ENCODE peak calls at places on chromosomes 11 and 22, in six cellular contexts. K is HCT116, M is gastrocnemius medialis, W is tibial nerve, S is IMR-90, Z is adrenal gland. L is an unnamed sample.

GRCh38 chr11:66878554-66878953 is 21.7 kb downstream of the LRFN4 start:
- DNase-seq in K (no peak), M (no peak), W (no peak), S (peak), Z (peak), L (no peak)

GRCh38 chr11:68214173-68215086 is 1.3 kb upstream of the KMT5B start:
- DNase-seq in K (no peak), M (peak), W (no peak), S (no peak), Z (peak), L (no peak)

GRCh38 chr11:9760180-9760550 is 96.3 kb downstream of the SWAP70 start:
- DNase-seq in K (no peak), M (peak), W (peak), S (peak), Z (peak), L (peak)

GRCh38 chr11:46307369-46307768 is 29.9 kb downstream of the CREB3L1 start:
- DNase-seq in K (no peak), M (no peak), W (no peak), S (no peak), Z (no peak), L (no peak)

GRCh38 chr22:19504900-19505734 is 19.1 kb downstream of the CLDN5 start:
- DNase-seq in K (no peak), M (no peak), W (no peak), S (no peak), Z (no peak), L (no peak)

GRCh38 chr11:123630126-123630531 is 24.3 kb downstream of the SCN3B start:
- DNase-seq in K (no peak), M (no peak), W (no peak), S (no peak), Z (no peak), L (no peak)

GRCh38 chr11:121595717-121596156 is 143.0 kb upstream of the SORL1-AS1 start:
- DNase-seq in K (peak), M (no peak), W (no peak), S (peak), Z (no peak), L (peak)

GRCh38 chr11:44088377-44088776 is 7.1 kb upstream of the EXT2 start:
- DNase-seq in K (no peak), M (no peak), W (no peak), S (no peak), Z (no peak), L (no peak)

GRCh38 chr22:21012446-21013407 is 2.2 kb upstream of the P2RX6 start:
- DNase-seq in K (no peak), M (no peak), W (no peak), S (no peak), Z (no peak), L (no peak)

GRCh38 chr11:118283756-118284350 is 19.8 kb upstream of the MPZL2 start:
- DNase-seq in K (no peak), M (no peak), W (no peak), S (no peak), Z (no peak), L (no peak)

GRCh38 chr11:23079382-23079813 is 219.1 kb upstream of the CCDC179 start:
- DNase-seq in K (no peak), M (no peak), W (no peak), S (peak), Z (no peak), L (no peak)

GRCh38 chr11:57785072-57785471 is 23.5 kb downstream of the CTNND1 start:
- DNase-seq in K (no peak), M (no peak), W (no peak), S (no peak), Z (no peak), L (no peak)

GRCh38 chr11:69431893-69432738 is 49.3 kb upstream of the LINC01488 start:
- DNase-seq in K (no peak), M (no peak), W (no peak), S (no peak), Z (no peak), L (no peak)

GRCh38 chr11:95714853-95715776 is 74.5 kb downstream of the FAM76B start:
- DNase-seq in K (no peak), M (no peak), W (no peak), S (no peak), Z (no peak), L (no peak)

GRCh38 chr11:96114178-96115070 is 190.5 kb upstream of the MTMR2 start:
- DNase-seq in K (no peak), M (no peak), W (no peak), S (no peak), Z (no peak), L (no peak)

GRCh38 chr22:49847751-49848689 is 5.6 kb upstream of the ZBED4 start:
- DNase-seq in K (no peak), M (no peak), W (no peak), S (no peak), Z (no peak), L (no peak)

GRCh38 chr11:130088909-130089668 is 19.4 kb downstream of the APLP2 start:
- DNase-seq in K (no peak), M (no peak), W (no peak), S (no peak), Z (no peak), L (no peak)

GRCh38 chr11:67466367-67466766 is 2.7 kb downstream of the TMEM134 start:
- DNase-seq in K (no peak), M (no peak), W (no peak), S (no peak), Z (no peak), L (no peak)

GRCh38 chr22:43110927-43111623 is 525 bp downstream of the BIK start:
- DNase-seq in K (no peak), M (no peak), W (no peak), S (no peak), Z (no peak), L (no peak)

GRCh38 chr11:131957891-131958290 is 587.5 kb downstream of the NTM start:
- DNase-seq in K (no peak), M (no peak), W (no peak), S (no peak), Z (no peak), L (no peak)

GRCh38 chr22:46308283-46308988 is 11.8 kb downstream of the GTSE1 start:
- DNase-seq in K (no peak), M (no peak), W (no peak), S (no peak), Z (no peak), L (no peak)

GRCh38 chr11:108863528-108863927 is 198.7 kb downstream of the DDX10 start:
- DNase-seq in K (no peak), M (no peak), W (no peak), S (no peak), Z (no peak), L (no peak)

GRCh38 chr11:117378966-117379865 is 51.6 kb downstream of the CEP164 start:
- DNase-seq in K (no peak), M (no peak), W (no peak), S (no peak), Z (peak), L (no peak)

GRCh38 chr22:19962909-19963806 is 21.5 kb upstream of the TXNRD2 start:
- DNase-seq in K (peak), M (no peak), W (no peak), S (peak), Z (peak), L (no peak)

GRCh38 chr22:45235101-45235777 is 5.5 kb downstream of the KIAA0930 start:
- DNase-seq in K (no peak), M (no peak), W (no peak), S (no peak), Z (no peak), L (no peak)

GRCh38 chr22:36938886-36939285 is 25.5 kb downstream of the CSF2RB start:
- DNase-seq in K (no peak), M (no peak), W (no peak), S (no peak), Z (peak), L (no peak)

GRCh38 chr11:28621648-28622215 is 513.5 kb downstream of the METTL15 start:
- DNase-seq in K (no peak), M (no peak), W (no peak), S (peak), Z (peak), L (peak)

GRCh38 chr11:842370-843002 is at the start of the genes POLR2L and TSPAN4:
- DNase-seq in K (peak), M (peak), W (peak), S (peak), Z (peak), L (no peak)

GRCh38 chr11:77886401-77886800 is 65.5 kb downstream of the AAMDC start:
- DNase-seq in K (no peak), M (no peak), W (no peak), S (no peak), Z (no peak), L (no peak)

GRCh38 chr22:42330953-42331525 is 60.6 kb upstream of the TCF20 start:
- DNase-seq in K (no peak), M (no peak), W (no peak), S (no peak), Z (peak), L (no peak)

GRCh38 chr22:38656256-38657148 is at the start of the genes CBY1 and FAM227A:
- DNase-seq in K (peak), M (peak), W (peak), S (peak), Z (peak), L (peak)
- TF ChIP-seq POLR2A in K (no peak), M (peak), W (peak), S (peak), Z (no peak), L (no peak)

DNA sequence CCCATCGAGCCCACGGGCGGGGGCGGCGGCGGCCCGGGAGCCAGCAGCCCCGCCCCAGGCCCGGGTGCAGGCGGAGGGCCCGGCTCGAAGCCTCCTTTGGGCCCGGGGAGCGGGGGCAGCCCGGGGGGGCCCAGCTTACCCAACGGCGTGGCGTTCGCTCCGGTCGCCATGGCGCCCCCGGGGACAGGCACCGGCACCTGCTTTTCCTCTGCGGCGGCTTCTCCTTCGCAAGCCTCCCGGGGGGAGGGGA is 194 bp downstream of the SF1 start:
- DNase-seq in K (no peak), M (no peak), W (no peak), S (no peak), Z (no peak), L (no peak)
- TF ChIP-seq POLR2A in K (no peak), M (no peak), W (no peak), S (no peak), Z (no peak), L (no peak)

GRCh38 chr11:87493516-87493915 is 455.8 kb downstream of the TMEM135 start:
- DNase-seq in K (no peak), M (no peak), W (no peak), S (peak), Z (no peak), L (no peak)
- TF ChIP-seq POLR2A in K (no peak), M (no peak), W (no peak), S (no peak), Z (no peak), L (no peak)

GRCh38 chr22:30423296-30423958 is 2.1 kb upstream of the MTFP1 start:
- DNase-seq in K (no peak), M (no peak), W (no peak), S (no peak), Z (peak), L (no peak)
- TF ChIP-seq POLR2A in K (peak), M (peak), W (peak), S (peak), Z (peak), L (peak)

GRCh38 chr11:65817815-65818680 is 15.7 kb upstream of the SNX32 start:
- DNase-seq in K (peak), M (peak), W (peak), S (peak), Z (peak), L (peak)
- TF ChIP-seq POLR2A in K (no peak), M (peak), W (peak), S (no peak), Z (no peak), L (no peak)

GRCh38 chr11:94133752-94134151 is 5.1 kb downstream of the PANX1 start:
- DNase-seq in K (no peak), M (no peak), W (no peak), S (no peak), Z (no peak), L (no peak)

GRCh38 chr11:94134651-94135512 is 6.2 kb downstream of the PANX1 start:
- DNase-seq in K (no peak), M (peak), W (peak), S (peak), Z (peak), L (no peak)

GRCh38 chr11:94132152-94132558 is 3.5 kb downstream of the PANX1 start:
- DNase-seq in K (no peak), M (peak), W (no peak), S (peak), Z (no peak), L (no peak)

GRCh38 chr11:94131363-94132115 is 2.9 kb downstream of the PANX1 start:
- DNase-seq in K (no peak), M (no peak), W (no peak), S (peak), Z (peak), L (no peak)

GRCh38 chr11:94132823-94133408 is 4.3 kb downstream of the PANX1 start:
- DNase-seq in K (no peak), M (no peak), W (no peak), S (no peak), Z (no peak), L (no peak)
- TF ChIP-seq POLR2A in K (no peak), M (no peak), W (no peak), S (no peak), Z (no peak), L (no peak)

GRCh38 chr11:75429902-75430691 is 2.9 kb downstream of the KLHL35 start:
- DNase-seq in K (no peak), M (peak), W (peak), S (peak), Z (peak), L (no peak)
- TF ChIP-seq POLR2A in K (peak), M (no peak), W (no peak), S (no peak), Z (no peak), L (no peak)

GRCh38 chr11:63838682-63839507 is at the start of gene MARK2:
- DNase-seq in K (peak), M (peak), W (peak), S (peak), Z (peak), L (peak)
- TF ChIP-seq POLR2A in K (peak), M (peak), W (peak), S (peak), Z (peak), L (peak)

GRCh38 chr22:38465673-38466490 is 2.0 kb upstream of the KDELR3 start:
- DNase-seq in K (no peak), M (no peak), W (no peak), S (no peak), Z (no peak), L (no peak)

GRCh38 chr22:38469306-38469781 is 1.4 kb downstream of the KDELR3 start:
- DNase-seq in K (no peak), M (no peak), W (no peak), S (no peak), Z (no peak), L (no peak)

GRCh38 chr22:38468761-38469305 is 937 bp downstream of the KDELR3 start:
- DNase-seq in K (no peak), M (no peak), W (no peak), S (no peak), Z (no peak), L (no peak)

GRCh38 chr22:38467438-38467903 is 425 bp upstream of the KDELR3 start:
- DNase-seq in K (no peak), M (no peak), W (no peak), S (no peak), Z (no peak), L (no peak)

DNA sequence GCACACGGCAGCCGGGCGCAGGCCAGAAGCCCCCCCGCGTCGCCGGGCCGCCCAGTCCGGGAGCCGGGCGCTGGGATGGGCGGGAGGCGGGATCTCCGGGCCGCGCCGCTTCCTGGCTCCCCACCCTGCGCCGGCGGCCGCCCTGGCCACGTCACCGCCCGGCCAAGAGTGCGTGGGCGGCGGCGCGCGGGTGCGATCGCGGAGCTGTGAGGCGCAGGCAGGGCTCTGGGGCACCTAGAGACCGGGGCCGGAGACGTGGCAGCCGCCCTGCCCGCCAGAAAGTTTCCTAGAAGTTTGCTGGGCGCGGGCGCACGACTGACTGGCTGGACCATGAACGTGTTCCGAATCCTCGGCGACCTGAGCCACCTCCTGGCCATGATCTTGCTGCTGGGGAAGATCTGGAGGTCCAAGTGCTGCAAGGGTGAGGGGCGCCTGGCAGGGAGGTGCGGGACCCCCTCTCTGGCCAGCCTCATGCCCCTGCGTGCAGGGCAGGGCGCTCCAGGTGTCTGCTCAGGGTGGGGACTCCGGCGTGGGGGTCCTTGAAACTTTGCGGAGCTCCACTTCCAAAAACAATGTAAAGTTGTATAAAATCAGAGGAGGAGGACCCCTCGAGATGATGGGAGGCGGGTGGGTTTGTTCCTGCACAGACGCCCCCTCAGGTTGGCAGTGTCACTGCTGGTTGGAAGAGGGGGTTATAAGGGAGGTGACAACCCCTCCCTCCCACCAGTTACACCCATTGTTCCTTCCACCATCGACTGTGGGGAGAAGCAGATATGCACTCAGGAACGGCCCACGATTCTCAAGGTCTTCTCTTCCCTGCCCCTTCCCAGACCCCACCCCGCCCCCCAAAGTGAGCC is at the start of gene KDELR3:
- DNase-seq in K (peak), M (no peak), W (peak), S (peak), Z (peak), L (peak)
- TF ChIP-seq POLR2A in K (peak), M (peak), W (no peak), S (peak), Z (no peak), L (peak)